ENCODE peak calls at places on chromosomes 2 and 18, in five cellular contexts. Z is WERI-Rb-1, L is amniotic stem cell, H is H9, J is fibroblast of the conjunctiva. V is an unnamed sample.
A peak's percentile ranks its signal among the peaks of the same experiment; 100 is the strongest.

GRCh38 chr2:18402-19271 is 27.7 kb downstream of the FAM110C start:
- DNase-seq in Z (no peak), L (no peak), H (no peak), J (no peak), V (no peak)

GRCh38 chr2:108412995-108413726 is 35.4 kb downstream of the SULT1C4 start:
- DNase-seq in Z (no peak), L (peak; percentile 59), H (no peak), J (peak; percentile 87), V (no peak)

GRCh38 chr2:28626891-28627421 is 124.7 kb upstream of the PPP1CB start:
- DNase-seq in Z (no peak), L (no peak), H (no peak), J (no peak), V (no peak)

GRCh38 chr2:71778514-71779305 is 325.3 kb downstream of the DYSF start:
- DNase-seq in Z (no peak), L (no peak), H (no peak), J (no peak), V (no peak)

GRCh38 chr2:176814274-176814673 is 398.3 kb upstream of the HNRNPA3 start:
- DNase-seq in Z (no peak), L (no peak), H (no peak), J (no peak), V (no peak)

GRCh38 chr2:46082531-46083485 is 214.4 kb upstream of the EPAS1 start:
- DNase-seq in Z (no peak), L (peak; percentile 45), H (no peak), J (peak; percentile 94), V (peak; percentile 60)

GRCh38 chr18:36544036-36544725 is 246.7 kb downstream of the FHOD3 start:
- DNase-seq in Z (no peak), L (no peak), H (no peak), J (no peak), V (no peak)

GRCh38 chr2:127389778-127390435 is 2.1 kb upstream of the MAP3K2 start:
- DNase-seq in Z (no peak), L (no peak), H (no peak), J (no peak), V (no peak)

GRCh38 chr18:48181857-48182430 is 227.2 kb downstream of the ZBTB7C start:
- DNase-seq in Z (no peak), L (no peak), H (no peak), J (no peak), V (no peak)

GRCh38 chr18:49481317-49481716 is 5.7 kb downstream of the C18orf32 start:
- DNase-seq in Z (no peak), L (no peak), H (no peak), J (no peak), V (no peak)

GRCh38 chr2:1730047-1730937 is 14.0 kb downstream of the PXDN start:
- DNase-seq in Z (peak; percentile 79), L (peak; percentile 64), H (peak; percentile 65), J (peak; percentile 82), V (no peak)

GRCh38 chr18:9859232-9859631 is 26.5 kb upstream of the TXNDC2 start:
- DNase-seq in Z (no peak), L (no peak), H (no peak), J (no peak), V (no peak)

GRCh38 chr2:230849633-230850357 is 14.9 kb upstream of the ITM2C start:
- DNase-seq in Z (no peak), L (no peak), H (peak; percentile 94), J (no peak), V (no peak)

GRCh38 chr2:11368059-11368572 is 23.7 kb upstream of the ROCK2 start:
- DNase-seq in Z (no peak), L (no peak), H (no peak), J (no peak), V (no peak)

GRCh38 chr2:10237392-10238321 is 65.0 kb upstream of the HPCAL1 start:
- DNase-seq in Z (no peak), L (no peak), H (no peak), J (no peak), V (no peak)

GRCh38 chr2:68831688-68832087 is 39.5 kb downstream of the BMP10 start:
- DNase-seq in Z (no peak), L (no peak), H (no peak), J (no peak), V (no peak)

GRCh38 chr2:221019668-221020067 is 552.4 kb downstream of the EPHA4 start:
- DNase-seq in Z (no peak), L (no peak), H (no peak), J (no peak), V (no peak)

GRCh38 chr2:172261292-172261691 is 158.6 kb upstream of the DLX2 start:
- DNase-seq in Z (no peak), L (no peak), H (no peak), J (no peak), V (no peak)

GRCh38 chr18:76476665-76477561 is 18.1 kb downstream of the ZNF516 start:
- DNase-seq in Z (no peak), L (peak; percentile 63), H (no peak), J (peak; percentile 82), V (no peak)

GRCh38 chr2:24543252-24543651 is 52.2 kb downstream of the NCOA1 start:
- DNase-seq in Z (peak; percentile 40), L (no peak), H (no peak), J (no peak), V (no peak)

GRCh38 chr18:46278481-46279465 is 174.6 kb downstream of the HAUS1 start:
- DNase-seq in Z (no peak), L (no peak), H (no peak), J (no peak), V (peak; percentile 83)

GRCh38 chr2:7612969-7613368 is 695.8 kb downstream of the RNF144A start:
- DNase-seq in Z (no peak), L (peak; percentile 5), H (no peak), J (peak; percentile 10), V (no peak)

GRCh38 chr2:204890680-204891079 is 345.4 kb downstream of the PARD3B start:
- DNase-seq in Z (no peak), L (no peak), H (no peak), J (no peak), V (no peak)

GRCh38 chr2:290090-290722 is 2.3 kb upstream of the ALKAL2 start:
- DNase-seq in Z (peak; percentile 88), L (no peak), H (peak; percentile 78), J (peak; percentile 49), V (peak; percentile 24)

GRCh38 chr2:153834662-153835061 is 37.1 kb upstream of the GALNT13 start:
- DNase-seq in Z (no peak), L (no peak), H (no peak), J (no peak), V (no peak)

GRCh38 chr2:109438773-109439191 is 175.0 kb downstream of the SEPTIN10 start:
- DNase-seq in Z (no peak), L (no peak), H (no peak), J (no peak), V (no peak)

GRCh38 chr2:36408198-36408703 is 52.7 kb downstream of the CRIM1 start:
- DNase-seq in Z (no peak), L (no peak), H (peak; percentile 61), J (no peak), V (peak; percentile 71)

GRCh38 chr2:149313512-149313972 is 16.8 kb upstream of the LYPD6 start:
- DNase-seq in Z (no peak), L (no peak), H (peak; percentile 72), J (no peak), V (no peak)

GRCh38 chr2:102449370-102449974 is 23.6 kb upstream of the SLC9A4 start:
- DNase-seq in Z (peak; percentile 13), L (peak; percentile 41), H (no peak), J (peak; percentile 35), V (no peak)

GRCh38 chr2:22329097-22329716 is 1055.8 kb upstream of the KLHL29 start:
- DNase-seq in Z (no peak), L (no peak), H (no peak), J (no peak), V (no peak)

GRCh38 chr2:128783193-128783671 is 464.6 kb upstream of the HS6ST1 start:
- DNase-seq in Z (no peak), L (no peak), H (peak; percentile 10), J (no peak), V (no peak)

GRCh38 chr2:182366625-182367024 is 60.2 kb downstream of the PDE1A start:
- DNase-seq in Z (no peak), L (no peak), H (no peak), J (peak; percentile 76), V (no peak)

GRCh38 chr2:72821983-72822382 is 3.9 kb downstream of the EXOC6B start:
- DNase-seq in Z (no peak), L (no peak), H (no peak), J (no peak), V (no peak)

GRCh38 chr2:30709516-30709915 is 97.7 kb downstream of the CAPN13 start:
- DNase-seq in Z (no peak), L (no peak), H (peak; percentile 15), J (no peak), V (no peak)

GRCh38 chr2:205948496-205948837 is 137.5 kb downstream of the INO80D start:
- DNase-seq in Z (no peak), L (no peak), H (no peak), J (no peak), V (no peak)

GRCh38 chr2:95059656-95060370 is 34.3 kb downstream of the MAL start:
- DNase-seq in Z (no peak), L (no peak), H (peak; percentile 17), J (no peak), V (no peak)

GRCh38 chr2:130878316-130878715 is 41.6 kb downstream of the ARHGEF4 start:
- DNase-seq in Z (no peak), L (no peak), H (no peak), J (no peak), V (no peak)

GRCh38 chr18:55546873-55547704 is 40.9 kb downstream of the TCF4 start:
- DNase-seq in Z (peak; percentile 20), L (peak; percentile 1), H (no peak), J (peak; percentile 9), V (no peak)

GRCh38 chr2:203195331-203195730 is 43.5 kb upstream of the CYP20A1 start:
- DNase-seq in Z (no peak), L (no peak), H (no peak), J (no peak), V (no peak)

V was measured in brain pericyte.